ENCODE peak calls at places on chromosome 17, in four cellular contexts. A is sigmoid colon, J is SK-N-SH, F is tibial artery. T is an unnamed sample.
A peak's percentile ranks its signal among the peaks of the same experiment; 100 is the strongest.

GRCh38 chr17:75897076-75898019 is 597 bp upstream of the TRIM65 start:
- DNase-seq in F (peak; percentile 78), J (no peak), A (peak; percentile 84), T (peak; percentile 84)

GRCh38 chr17:76063880-76064546 is 8.3 kb downstream of the SRP68 start:
- DNase-seq in F (no peak), A (no peak), J (no peak), T (no peak)

GRCh38 chr17:74408830-74409229 is 23.1 kb upstream of the GPRC5C start:
- DNase-seq in F (no peak), A (no peak), J (no peak), T (no peak)

GRCh38 chr17:67759355-67760171 is 41.8 kb downstream of the NOL11 start:
- DNase-seq in F (no peak), J (no peak), A (peak; percentile 65), T (no peak)

GRCh38 chr17:83113381-83113780 is 34.0 kb downstream of the METRNL start:
- DNase-seq in F (no peak), A (no peak), J (no peak), T (no peak)

GRCh38 chr17:38734235-38734633 is 4.1 kb downstream of the CISD3 start:
- DNase-seq in J (no peak), F (no peak), A (no peak), T (no peak)

GRCh38 chr17:16275024-16275423 is 58.0 kb downstream of the PIGL start:
- DNase-seq in J (no peak), A (no peak), F (no peak), T (no peak)

GRCh38 chr17:49180998-49181635 is 29.3 kb downstream of the GNGT2 start:
- DNase-seq in A (no peak), J (no peak), F (no peak), T (no peak)

GRCh38 chr17:35406568-35406967 is 25.7 kb downstream of the SLFN12 start:
- DNase-seq in F (no peak), J (no peak), A (no peak), T (no peak)

GRCh38 chr17:7490144-7490543 is 6.0 kb downstream of the POLR2A start:
- DNase-seq in A (no peak), J (no peak), F (no peak), T (no peak)

GRCh38 chr17:6420173-6420641 is 14.7 kb downstream of the AIPL1 start:
- DNase-seq in J (no peak), A (no peak), F (no peak), T (no peak)

GRCh38 chr17:48510761-48511604 is 19.8 kb downstream of the HOXB1 start:
- DNase-seq in A (no peak), F (no peak), J (no peak), T (no peak)

GRCh38 chr17:50620848-50621247 is 13.8 kb upstream of the ABCC3 start:
- DNase-seq in J (peak; percentile 74), A (no peak), F (no peak), T (no peak)

GRCh38 chr17:158379-158778 is 21.0 kb downstream of the SCGB1C2 start:
- DNase-seq in J (no peak), F (no peak), A (no peak), T (no peak)

GRCh38 chr17:7932949-7933348 is 943 bp downstream of the CNTROB start:
- DNase-seq in F (peak; percentile 55), J (no peak), A (peak; percentile 76), T (peak; percentile 81)

DNA sequence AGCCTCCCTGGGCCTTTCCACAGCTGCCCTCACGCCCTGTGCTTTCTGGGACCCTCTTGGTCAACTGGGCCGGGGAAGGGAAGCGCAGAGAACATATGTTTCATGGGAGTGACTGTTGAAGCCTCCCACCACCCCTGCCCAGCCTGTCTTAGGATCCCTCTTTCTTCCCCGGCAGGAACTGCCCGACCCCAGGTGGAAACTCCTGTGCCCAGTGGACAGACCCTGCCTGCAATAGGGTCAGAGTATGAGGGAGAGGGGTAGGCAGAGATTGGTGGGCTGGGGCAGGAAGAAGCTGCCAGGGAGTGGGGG is 10.5 kb downstream of the HEXIM2 start:
- DNase-seq in A (no peak), F (no peak), J (no peak), T (no peak)
- H3K4me3 ChIP-seq in A (peak overlapping the region; percentile 35), F (peak overlapping the region; percentile 43), J (peak overlapping the region; percentile 20), T (peak overlapping the region; percentile 69)

GRCh38 chr17:57550671-57551315 is 194.3 kb downstream of the CCDC182 start:
- DNase-seq in F (no peak), J (no peak), A (no peak), T (no peak)
- H3K4me3 ChIP-seq in F (no peak overlapping the region), J (no peak overlapping the region), A (no peak overlapping the region), T (no peak overlapping the region)

DNA sequence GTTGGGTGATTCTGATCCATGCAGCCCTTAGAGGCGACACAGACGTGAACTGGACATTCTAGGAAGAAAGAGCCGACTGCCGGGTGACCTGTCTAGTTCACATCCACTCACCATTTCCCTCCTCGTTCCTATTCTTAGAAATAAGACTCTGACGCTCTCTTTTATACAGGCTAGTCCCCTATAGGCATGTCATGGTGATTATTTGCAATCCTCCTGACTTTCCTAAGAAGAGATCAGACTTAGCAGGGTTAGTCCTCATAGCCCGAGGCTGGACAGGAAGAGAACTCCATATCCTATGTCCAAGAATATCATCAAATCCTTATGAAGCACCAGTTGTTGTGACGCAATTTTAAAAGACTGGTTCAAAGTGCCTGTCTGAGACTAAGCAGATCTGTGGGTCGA is 382.1 kb downstream of the SOX9 start:
- DNase-seq in J (no peak), A (no peak), F (no peak), T (no peak)
- H3K4me3 ChIP-seq in J (no peak overlapping the region), A (no peak overlapping the region), F (no peak overlapping the region), T (no peak overlapping the region)

GRCh38 chr17:64772845-64773299 is 110.8 kb upstream of the SMURF2 start:
- DNase-seq in A (no peak), J (no peak), F (peak; percentile 59), T (no peak)

GRCh38 chr17:64773836-64774761 is 112.0 kb upstream of the SMURF2 start:
- DNase-seq in F (peak; percentile 66), J (peak; percentile 71), A (no peak), T (no peak)

GRCh38 chr17:64771980-64772844 is 110.1 kb upstream of the SMURF2 start:
- DNase-seq in F (no peak), A (no peak), J (no peak), T (no peak)

GRCh38 chr17:64774888-64775600 is 112.9 kb upstream of the SMURF2 start:
- DNase-seq in F (peak; percentile 44), J (no peak), A (no peak), T (no peak)

DNA sequence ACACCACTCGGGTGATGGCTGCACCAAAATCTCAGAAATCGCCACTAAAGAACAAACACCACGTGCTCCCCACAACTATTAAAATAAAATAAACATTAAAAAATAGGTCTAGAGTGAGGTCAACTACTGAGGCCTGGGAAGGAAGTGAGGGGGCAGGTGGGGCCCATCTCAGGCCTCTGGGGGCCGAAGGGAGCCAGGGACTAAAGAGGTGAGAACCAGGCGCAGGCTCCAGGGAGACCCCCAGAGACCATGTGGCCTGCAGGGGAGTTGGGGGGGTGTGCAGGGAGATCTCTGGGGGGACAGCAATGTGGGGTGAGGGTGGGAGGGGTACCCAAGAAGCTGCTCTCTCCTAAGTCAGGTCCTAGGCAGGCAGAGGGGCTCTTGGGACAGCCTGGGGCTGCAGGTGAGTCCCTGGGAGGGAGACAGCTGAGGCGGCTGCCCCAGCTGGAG is 111.3 kb upstream of the SMURF2 start:
- DNase-seq in A (no peak), F (peak; percentile 39), J (no peak), T (no peak)
- H3K4me3 ChIP-seq in A (no peak overlapping the region), F (no peak overlapping the region), J (no peak overlapping the region), T (no peak overlapping the region)

GRCh38 chr17:79675413-79675725 is 55.4 kb upstream of the ENPP7 start:
- DNase-seq in J (no peak), A (no peak), F (no peak), T (no peak)

GRCh38 chr17:79678091-79678731 is 52.5 kb upstream of the ENPP7 start:
- DNase-seq in F (no peak), A (no peak), J (no peak), T (no peak)

GRCh38 chr17:79677646-79678045 is 53.1 kb upstream of the ENPP7 start:
- DNase-seq in F (no peak), A (no peak), J (no peak), T (no peak)

GRCh38 chr17:79674506-79675412 is 56.0 kb upstream of the ENPP7 start:
- DNase-seq in F (no peak), A (no peak), J (no peak), T (no peak)

GRCh38 chr17:79676796-79677195 is 53.9 kb upstream of the ENPP7 start:
- DNase-seq in J (no peak), A (no peak), F (no peak), T (no peak)
- H3K4me3 ChIP-seq in J (no peak overlapping the region), A (no peak overlapping the region), F (no peak overlapping the region), T (no peak overlapping the region)

GRCh38 chr17:79799538-79800324 is 2.9 kb upstream of the CBX8 start:
- DNase-seq in A (no peak), J (no peak), F (no peak), T (no peak)

GRCh38 chr17:79799174-79799537 is 2.3 kb upstream of the CBX8 start:
- DNase-seq in A (no peak), J (peak; percentile 35), F (no peak), T (no peak)

GRCh38 chr17:79796570-79797491 is at the start of gene CBX8:
- DNase-seq in F (peak; percentile 99), A (peak; percentile 100), J (peak; percentile 100), T (peak; percentile 99)

GRCh38 chr17:79797492-79798295 is 817 bp upstream of the CBX8 start:
- DNase-seq in F (no peak), J (peak; percentile 96), A (no peak), T (no peak)

GRCh38 chr17:79798296-79799173 is 1.7 kb upstream of the CBX8 start:
- DNase-seq in A (no peak), F (no peak), J (peak; percentile 39), T (no peak)
- H3K4me3 ChIP-seq in A (peak overlapping the region; percentile 62), F (peak overlapping the region; percentile 63), J (no peak overlapping the region), T (peak overlapping the region; percentile 96)

T was measured in coronary artery.